ENCODE peak calls at places on chromosomes 11 and 22, in five cellular contexts. P is GM20000; Y is left lobe of liver; S is K562; O is activated CD4-positive, alpha-beta T cell treated with anti-CD3 and anti-CD28 coated beads for 48 hours. V is an unnamed sample.

GRCh38 chr11:17814546-17814945 is 80.0 kb downstream of the KCNC1 start:
- DNase-seq in P (no peak), Y (no peak), S (no peak), O (no peak), V (no peak)

GRCh38 chr11:120344302-120345004 is 8.2 kb downstream of the ARHGEF12 start:
- DNase-seq in P (peak), Y (no peak), S (peak), O (peak), V (no peak)

GRCh38 chr11:62005231-62005661 is 37.8 kb upstream of the FTH1 start:
- DNase-seq in P (no peak), Y (no peak), S (no peak), O (no peak), V (peak)

GRCh38 chr11:102422817-102423725 is 29.5 kb downstream of the TMEM123 start:
- DNase-seq in P (no peak), Y (no peak), S (no peak), O (no peak), V (no peak)

GRCh38 chr22:46281866-46282678 is 14.3 kb downstream of the TTC38 start:
- DNase-seq in P (no peak), Y (no peak), S (no peak), O (no peak), V (no peak)

GRCh38 chr22:46077669-46078099 is 72.6 kb upstream of the PPARA start:
- DNase-seq in P (no peak), Y (peak), S (no peak), O (no peak), V (peak)

GRCh38 chr11:46050065-46050464 is 71.2 kb downstream of the PHF21A start:
- DNase-seq in P (no peak), Y (no peak), S (no peak), O (no peak), V (no peak)

GRCh38 chr22:40001800-40002577 is 7.2 kb downstream of the FAM83F start:
- DNase-seq in P (no peak), Y (no peak), S (peak), O (no peak), V (no peak)

GRCh38 chr11:33976351-33977199 is 75.0 kb upstream of the CAPRIN1 start:
- DNase-seq in P (no peak), Y (no peak), S (no peak), O (no peak), V (no peak)

GRCh38 chr11:119316017-119316728 is 757 bp downstream of the MCAM start:
- DNase-seq in P (no peak), Y (no peak), S (peak), O (no peak), V (peak)

GRCh38 chr11:102407901-102408300 is 44.7 kb downstream of the TMEM123 start:
- DNase-seq in P (no peak), Y (no peak), S (no peak), O (no peak), V (no peak)

GRCh38 chr11:72236083-72236697 is 7.8 kb downstream of the PHOX2A start:
- DNase-seq in P (no peak), Y (no peak), S (no peak), O (no peak), V (no peak)

GRCh38 chr11:46210133-46210636 is 67.3 kb upstream of the CREB3L1 start:
- DNase-seq in P (peak), Y (no peak), S (peak), O (no peak), V (no peak)

GRCh38 chr22:47802446-47802845 is 1040.0 kb downstream of the TBC1D22A start:
- DNase-seq in P (no peak), Y (peak), S (no peak), O (no peak), V (no peak)

V was measured in sciatic nerve.